ENCODE peak calls at places on chromosomes 5 and 9, in five cellular contexts. D, W, L, G and A are unnamed samples.

GRCh38 chr9:2798423-2798822 is 45.5 kb downstream of the PUM3 start:
- DNase-seq in D (no peak), W (no peak), L (no peak), G (peak; percentile 13), A (no peak)

GRCh38 chr5:151699071-151699901 is 12.6 kb upstream of the SPARC start:
- DNase-seq in D (no peak), W (no peak), L (peak; percentile 81), G (peak; percentile 97), A (no peak)

GRCh38 chr9:133991211-133991921 is 758 bp downstream of the VAV2 start:
- DNase-seq in D (no peak), W (no peak), L (peak; percentile 55), G (peak; percentile 49), A (no peak)

GRCh38 chr9:76374702-76375543 is 19.3 kb downstream of the RFK start:
- DNase-seq in D (no peak), W (no peak), L (peak; percentile 80), G (peak; percentile 83), A (no peak)

GRCh38 chr5:75049581-75050274 is 2.6 kb downstream of the GCNT4 start:
- DNase-seq in D (no peak), W (peak; percentile 47), L (peak; percentile 42), G (peak; percentile 76), A (no peak)

GRCh38 chr5:117800261-117800660 is 1188.1 kb downstream of the DTWD2 start:
- DNase-seq in D (no peak), W (no peak), L (no peak), G (no peak), A (no peak)

GRCh38 chr9:127162567-127163365 is 40.3 kb upstream of the ANGPTL2 start:
- DNase-seq in D (peak; percentile 67), W (no peak), L (no peak), G (peak; percentile 55), A (no peak)

GRCh38 chr9:101465330-101465915 is 29.8 kb upstream of the ALDOB start:
- DNase-seq in D (no peak), W (peak; percentile 44), L (peak; percentile 61), G (peak; percentile 86), A (no peak)

GRCh38 chr9:125906144-125906543 is 159.0 kb downstream of the PBX3 start:
- DNase-seq in D (no peak), W (no peak), L (no peak), G (peak; percentile 14), A (no peak)

GRCh38 chr9:117253256-117253655 is 161.6 kb downstream of the ASTN2 start:
- DNase-seq in D (no peak), W (no peak), L (no peak), G (no peak), A (no peak)

GRCh38 chr5:124278636-124279035 is 467.8 kb downstream of the ZNF608 start:
- DNase-seq in D (no peak), W (no peak), L (no peak), G (no peak), A (no peak)

GRCh38 chr9:4852419-4852818 is 59.7 kb downstream of the RCL1 start:
- DNase-seq in D (no peak), W (no peak), L (no peak), G (no peak), A (no peak)

GRCh38 chr5:137072376-137073174 is 426.6 kb downstream of the SPOCK1 start:
- DNase-seq in D (no peak), W (no peak), L (no peak), G (peak; percentile 54), A (no peak)

GRCh38 chr9:92666236-92666635 is 3.7 kb downstream of the IPPK start:
- DNase-seq in D (peak; percentile 84), W (no peak), L (no peak), G (no peak), A (no peak)

GRCh38 chr5:120055858-120056257 is 408.2 kb upstream of the PRR16 start:
- DNase-seq in D (no peak), W (no peak), L (no peak), G (peak; percentile 14), A (no peak)

GRCh38 chr9:108151161-108151586 is 661.6 kb upstream of the KLF4 start:
- DNase-seq in D (no peak), W (no peak), L (peak; percentile 48), G (peak; percentile 77), A (no peak)